ENCODE peak calls at places on chromosomes 13 and 19, in eight cellular contexts. L is GM23248; N is GM23338; H is caudate nucleus; F is AG04450; R is substantia nigra; V is body of pancreas; M is CD4-positive, CD25-positive, alpha-beta regulatory T cell. B is an unnamed sample.

GRCh38 chr19:28466107-28467045 is 746.6 kb downstream of the UQCRFS1 start:
- DNase-seq in R (peak), N (peak), V (peak), H (no peak), F (no peak), L (peak), M (peak), B (peak)

GRCh38 chr13:107392205-107392604 is 823.1 kb downstream of the LIG4 start:
- DNase-seq in R (no peak), N (no peak), V (no peak), M (no peak), L (no peak), H (no peak), F (no peak), B (no peak)

GRCh38 chr19:48861313-48861712 is 7.1 kb downstream of the PLEKHA4 start:
- DNase-seq in R (no peak), H (no peak), M (no peak), N (no peak), V (no peak), L (no peak), F (no peak), B (no peak)

GRCh38 chr19:48152552-48152951 is 17.6 kb downstream of the LIG1 start:
- DNase-seq in F (peak), H (peak), N (peak), V (peak), M (peak), R (peak), L (peak), B (peak)

GRCh38 chr19:11651062-11651461 is 53.8 kb downstream of the ZNF627 start:
- DNase-seq in F (no peak), H (no peak), M (no peak), L (no peak), R (no peak), N (no peak), V (no peak), B (no peak)

GRCh38 chr19:56507446-56508281 is at the start of gene ZNF471:
- DNase-seq in R (peak), H (peak), M (peak), L (peak), N (peak), F (peak), V (peak), B (peak)

GRCh38 chr13:85266331-85266730 is 532.9 kb downstream of the SLITRK6 start:
- DNase-seq in R (no peak), V (no peak), N (no peak), M (no peak), L (no peak), F (no peak), H (no peak), B (no peak)

GRCh38 chr13:114112826-114113322 is 19.5 kb downstream of the RASA3 start:
- DNase-seq in R (no peak), H (no peak), F (no peak), M (no peak), V (no peak), N (peak), L (no peak), B (no peak)

GRCh38 chr13:83121904-83122303 is 760.4 kb downstream of the SLITRK1 start:
- DNase-seq in N (no peak), F (no peak), H (no peak), L (no peak), V (no peak), R (no peak), M (no peak), B (no peak)

GRCh38 chr13:20359335-20359734 is 127.2 kb upstream of the GJB6 start:
- DNase-seq in V (no peak), L (peak), M (no peak), H (no peak), R (no peak), F (peak), N (no peak), B (no peak)

GRCh38 chr13:51083706-51084105 is 27.4 kb downstream of the C13orf42 start:
- DNase-seq in F (no peak), N (no peak), R (no peak), H (no peak), L (no peak), M (no peak), V (no peak), B (no peak)

GRCh38 chr13:93685900-93686299 is 459.3 kb downstream of the GPC6 start:
- DNase-seq in N (no peak), V (no peak), F (no peak), R (no peak), M (no peak), H (no peak), L (no peak), B (no peak)

GRCh38 chr13:23202383-23202782 is 21.6 kb downstream of the SGCG start:
- DNase-seq in H (no peak), V (no peak), R (no peak), L (peak), M (no peak), N (no peak), F (no peak), B (no peak)

GRCh38 chr19:6533000-6533328 is 2.1 kb downstream of the TNFSF9 start:
- DNase-seq in V (no peak), H (no peak), F (no peak), M (no peak), N (no peak), L (no peak), R (no peak), B (no peak)

GRCh38 chr13:106110241-106110855 is 425.1 kb downstream of the EFNB2 start:
- DNase-seq in H (no peak), M (no peak), V (no peak), R (no peak), N (no peak), F (no peak), L (no peak), B (no peak)

GRCh38 chr13:41694902-41695301 is 237.6 kb downstream of the RGCC start:
- DNase-seq in V (peak), M (no peak), F (peak), R (no peak), H (no peak), L (peak), N (no peak), B (no peak)

GRCh38 chr19:38115264-38115802 is 108.7 kb downstream of the DPF1 start:
- DNase-seq in V (no peak), R (no peak), N (no peak), M (peak), F (no peak), L (no peak), H (no peak), B (no peak)

GRCh38 chr19:38114651-38115050 is 109.4 kb downstream of the DPF1 start:
- DNase-seq in F (no peak), L (no peak), H (no peak), N (no peak), R (no peak), V (no peak), M (no peak), B (no peak)

GRCh38 chr19:38107129-38107528 is 116.9 kb downstream of the DPF1 start:
- DNase-seq in N (no peak), M (no peak), H (no peak), V (no peak), R (no peak), L (no peak), F (no peak), B (no peak)

DNA sequence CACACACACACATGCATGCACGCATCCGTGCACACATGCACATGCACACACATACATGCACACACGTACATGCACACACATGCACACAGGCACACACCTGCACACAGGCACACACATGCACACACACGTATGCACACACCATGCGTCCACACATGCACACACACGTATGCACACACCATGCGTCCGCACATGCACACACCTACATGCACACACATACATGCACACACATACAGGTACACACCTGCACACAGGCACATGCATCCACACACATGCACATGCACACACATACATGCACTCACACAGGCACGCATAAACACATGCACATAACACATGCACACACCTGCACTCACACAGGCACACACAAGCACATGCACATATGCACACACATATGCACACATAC is 112.1 kb downstream of the DPF1 start:
- DNase-seq in V (no peak), H (no peak), L (no peak), M (no peak), F (no peak), N (no peak), R (no peak), B (no peak)
- H3K27ac ChIP-seq in V (no peak), H (no peak), L (no peak), M (no peak), F (no peak), N (no peak), R (no peak), B (no peak)

DNA sequence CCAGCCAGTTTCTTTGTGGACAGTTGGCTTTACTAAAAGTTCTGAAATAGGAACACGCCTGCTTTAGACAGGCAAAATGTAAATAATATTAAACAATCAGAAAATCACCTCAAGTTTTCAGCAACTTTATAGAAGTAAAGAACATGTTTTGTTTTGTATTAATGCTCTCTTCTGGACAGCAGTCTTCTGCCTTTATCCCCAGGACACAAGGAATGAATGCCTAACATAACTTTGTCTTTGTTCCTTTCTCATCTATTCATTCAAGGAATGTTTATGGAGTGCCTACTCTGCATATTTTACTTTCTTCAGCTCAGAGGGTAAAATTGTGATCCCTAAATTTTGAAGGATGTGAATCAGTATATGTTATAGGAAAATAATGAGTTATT is 325.4 kb downstream of the FOXO1 start:
- DNase-seq in M (no peak), L (no peak), N (peak), R (no peak), F (no peak), H (no peak), V (no peak), B (no peak)
- H3K27ac ChIP-seq in M (no peak), L (no peak), N (peak), R (no peak), F (no peak), H (no peak), V (peak), B (no peak)

DNA sequence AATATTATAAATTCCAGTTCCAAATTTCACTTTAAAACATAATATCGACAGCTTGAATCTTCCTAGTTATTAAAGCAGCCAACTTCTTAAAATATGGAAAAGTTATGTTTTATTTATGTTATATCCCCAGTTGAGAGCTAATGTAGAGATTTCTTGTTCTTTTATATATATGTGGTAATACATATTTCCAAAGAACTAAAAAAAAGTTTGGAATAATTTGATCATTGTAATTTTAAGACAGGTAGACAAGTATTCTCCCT is 781 bp upstream of the TBC1D4 start:
- DNase-seq in R (no peak), N (no peak), M (no peak), F (no peak), L (no peak), H (no peak), V (no peak), B (no peak)
- H3K27ac ChIP-seq in R (no peak), N (peak), M (no peak), F (no peak), L (peak), H (peak), V (peak), B (no peak)

GRCh38 chr19:43572172-43572588 is 3.1 kb downstream of the XRCC1 start:
- DNase-seq in V (no peak), H (no peak), M (no peak), R (no peak), F (no peak), N (no peak), L (no peak), B (no peak)

GRCh38 chr19:43576479-43576878 is 878 bp downstream of the PINLYP start:
- DNase-seq in R (no peak), M (no peak), L (no peak), F (no peak), N (no peak), V (no peak), H (no peak), B (no peak)

GRCh38 chr19:43575156-43575950 is at the start of the genes PINLYP and XRCC1:
- DNase-seq in L (peak), F (peak), V (peak), R (peak), N (peak), H (peak), M (peak), B (peak)

GRCh38 chr19:43575955-43576451 is 402 bp downstream of the PINLYP start:
- DNase-seq in N (no peak), L (peak), V (no peak), M (no peak), R (no peak), H (no peak), F (no peak), B (no peak)

GRCh38 chr19:43574424-43575155 is 737 bp downstream of the XRCC1 start:
- DNase-seq in N (no peak), F (no peak), L (peak), R (no peak), V (no peak), M (no peak), H (no peak), B (no peak)
- H3K27ac ChIP-seq in N (peak), F (peak), L (peak), R (peak), V (peak), M (peak), H (peak), B (peak)